ENCODE peak calls at places on chromosomes 2 and 18, in seven cellular contexts. O is tibial artery; C is astrocyte of the cerebellum; G is stimulated activated CD4-positive, alpha-beta T cell treated with anti-CD3 and anti-CD28 coated beads, Interleukin-15, amount 100 ng/mL, for 24 hours; Q is colonic mucosa; S is EL; U is NCI-H2081. A is an unnamed sample.
A peak's percentile ranks its signal among the peaks of the same experiment; 100 is the strongest.

GRCh38 chr2:196075196-196075595 is 6.6 kb upstream of the DNAH7 start:
- DNase-seq in Q (no peak), G (no peak), U (no peak), C (no peak), O (no peak), S (peak; percentile 41), A (no peak)

GRCh38 chr2:46385786-46386577 is 88.8 kb downstream of the EPAS1 start:
- DNase-seq in S (peak; percentile 19), G (no peak), O (no peak), U (no peak), C (no peak), Q (no peak), A (no peak)

GRCh38 chr2:215958231-215958630 is 55.1 kb downstream of the MREG start:
- DNase-seq in Q (no peak), G (no peak), O (no peak), S (no peak), C (no peak), U (no peak), A (no peak)

GRCh38 chr18:40851014-40851429 is 1104.0 kb upstream of the PIK3C3 start:
- DNase-seq in S (no peak), O (no peak), C (peak; percentile 78), G (no peak), Q (no peak), U (no peak), A (no peak)

GRCh38 chr2:220736778-220737177 is 835.3 kb downstream of the EPHA4 start:
- DNase-seq in O (no peak), S (no peak), C (no peak), G (no peak), Q (no peak), U (no peak), A (no peak)

GRCh38 chr2:239673641-239674040 is 272.8 kb upstream of the HDAC4 start:
- DNase-seq in C (no peak), O (peak; percentile 53), S (no peak), Q (no peak), U (no peak), G (no peak), A (no peak)

GRCh38 chr2:38835015-38835601 is 40.6 kb downstream of the DHX57 start:
- DNase-seq in Q (no peak), O (no peak), C (no peak), S (peak; percentile 53), U (peak; percentile 35), G (no peak), A (peak; percentile 45)

GRCh38 chr18:39635966-39636365 is 2070.4 kb upstream of the CELF4 start:
- DNase-seq in S (no peak), Q (no peak), O (no peak), C (no peak), U (no peak), G (no peak), A (no peak)

GRCh38 chr2:156864230-156864629 is 393.3 kb upstream of the GALNT5 start:
- DNase-seq in G (no peak), Q (no peak), U (no peak), S (no peak), C (peak; percentile 8), O (no peak), A (no peak)

GRCh38 chr2:110858135-110858737 is 125.9 kb downstream of the ACOXL start:
- DNase-seq in G (peak; percentile 73), S (no peak), O (no peak), U (no peak), C (no peak), Q (no peak), A (peak; percentile 62)

GRCh38 chr2:47079515-47080412 is 75.3 kb downstream of the STPG4 start:
- DNase-seq in C (no peak), U (no peak), G (no peak), O (peak; percentile 74), S (no peak), Q (peak; percentile 59), A (no peak)

GRCh38 chr2:5093056-5093455 is 599.1 kb upstream of the SOX11 start:
- DNase-seq in S (no peak), C (no peak), G (no peak), Q (no peak), U (no peak), O (no peak), A (no peak)

GRCh38 chr2:119478188-119479065 is 45.9 kb downstream of the SCTR start:
- DNase-seq in O (peak; percentile 50), Q (peak; percentile 15), G (no peak), U (no peak), S (no peak), C (no peak), A (no peak)

GRCh38 chr2:105610444-105611327 is 134.0 kb upstream of the NCK2 start:
- DNase-seq in O (no peak), U (no peak), C (no peak), S (no peak), G (no peak), Q (no peak), A (no peak)

GRCh38 chr2:221552282-221552681 is 19.8 kb downstream of the EPHA4 start:
- DNase-seq in Q (no peak), G (no peak), S (no peak), U (no peak), C (no peak), O (no peak), A (no peak)

GRCh38 chr18:63454497-63454896 is 22.3 kb upstream of the SERPINB5 start:
- DNase-seq in C (no peak), Q (peak; percentile 74), G (no peak), S (peak; percentile 89), O (no peak), U (no peak), A (no peak)

GRCh38 chr2:173359231-173359630 is 4.6 kb downstream of the CDCA7 start:
- DNase-seq in C (no peak), G (no peak), U (no peak), Q (no peak), S (peak; percentile 13), O (no peak), A (no peak)

GRCh38 chr2:208252766-208253492 is 1.9 kb downstream of the IDH1 start:
- DNase-seq in O (no peak), C (no peak), Q (no peak), G (no peak), S (no peak), U (no peak), A (no peak)

GRCh38 chr2:163595033-163595432 is 140.8 kb downstream of the FIGN start:
- DNase-seq in G (no peak), S (no peak), O (no peak), Q (no peak), U (no peak), C (no peak), A (no peak)

GRCh38 chr2:28034696-28035095 is 144.2 kb downstream of the BABAM2 start:
- DNase-seq in S (no peak), G (no peak), Q (no peak), O (no peak), U (no peak), C (no peak), A (no peak)

GRCh38 chr18:27948981-27949380 is 227.9 kb downstream of the CDH2 start:
- DNase-seq in G (no peak), U (no peak), C (no peak), S (no peak), O (no peak), Q (no peak), A (no peak)

GRCh38 chr18:48854780-48855179 is 96.0 kb downstream of the SMAD7 start:
- DNase-seq in O (no peak), U (no peak), Q (no peak), G (no peak), S (no peak), C (no peak), A (no peak)